ENCODE peak calls at places on chromosomes 6 and 20, in ten cellular contexts. N is fibroblast of mammary gland, F is Peyer's patch, P is GM23338, G is endothelial cell, K is HFFc6, Q is CD14-positive monocyte, H is astrocyte of the cerebellum, O is mammary epithelial cell, J is nephron progenitor cell. Z is an unnamed sample.

GRCh38 chr6:43891072-43891870 is 121.3 kb downstream of the VEGFA start:
- DNase-seq in N (no peak), F (no peak), P (peak), G (no peak), K (no peak), Q (no peak), H (no peak), O (no peak), J (no peak), Z (no peak)

GRCh38 chr6:37669887-37670437 is 27.7 kb downstream of the MDGA1 start:
- DNase-seq in N (no peak), F (no peak), P (no peak), G (no peak), K (no peak), Q (no peak), H (no peak), O (no peak), J (no peak), Z (no peak)

GRCh38 chr6:26249959-26250805 is 114.8 kb upstream of the BTN3A2 start:
- DNase-seq in N (no peak), F (peak), P (peak), G (peak), K (peak), Q (peak), H (peak), O (peak), J (peak), Z (no peak)

GRCh38 chr6:39221746-39222641 is 7.3 kb downstream of the KCNK5 start:
- DNase-seq in N (no peak), F (no peak), P (no peak), G (no peak), K (no peak), Q (no peak), H (no peak), O (no peak), J (no peak), Z (no peak)

GRCh38 chr6:16504608-16505007 is 256.7 kb downstream of the ATXN1 start:
- DNase-seq in N (no peak), F (no peak), P (no peak), G (no peak), K (no peak), Q (no peak), H (no peak), O (no peak), J (no peak), Z (no peak)

GRCh38 chr6:32192608-32193039 is at the start of gene GPSM3:
- DNase-seq in N (no peak), F (peak), P (peak), G (peak), K (no peak), Q (no peak), H (no peak), O (no peak), J (no peak), Z (no peak)

GRCh38 chr20:34941224-34941623 is 14.4 kb downstream of the GSS start:
- DNase-seq in N (no peak), F (no peak), P (no peak), G (no peak), K (no peak), Q (peak), H (no peak), O (no peak), J (no peak), Z (no peak)

GRCh38 chr6:34630040-34630439 is 66.5 kb downstream of the ILRUN start:
- DNase-seq in N (peak), F (no peak), P (no peak), G (no peak), K (peak), Q (no peak), H (peak), O (peak), J (no peak), Z (no peak)

GRCh38 chr6:55953384-55953783 is 78.0 kb upstream of the BMP5 start:
- DNase-seq in N (peak), F (no peak), P (no peak), G (no peak), K (peak), Q (no peak), H (no peak), O (peak), J (no peak), Z (no peak)

GRCh38 chr20:16514145-16514544 is 59.1 kb downstream of the KIF16B start:
- DNase-seq in N (no peak), F (no peak), P (no peak), G (no peak), K (no peak), Q (no peak), H (no peak), O (no peak), J (no peak), Z (no peak)

GRCh38 chr20:16518784-16519084 is 54.5 kb downstream of the KIF16B start:
- DNase-seq in N (no peak), F (no peak), P (no peak), G (no peak), K (no peak), Q (no peak), H (no peak), O (no peak), J (no peak), Z (no peak)

GRCh38 chr20:16520154-16520553 is 53.1 kb downstream of the KIF16B start:
- DNase-seq in N (no peak), F (no peak), P (no peak), G (no peak), K (no peak), Q (no peak), H (no peak), O (no peak), J (no peak), Z (no peak)

GRCh38 chr20:16518068-16518783 is 55.0 kb downstream of the KIF16B start:
- DNase-seq in N (peak), F (no peak), P (peak), G (peak), K (no peak), Q (no peak), H (peak), O (peak), J (peak), Z (peak)
- TF ChIP-seq CTCF in N (peak), F (peak), P (peak), G (peak), K (peak), Q (peak), H (peak), O (peak), J (peak), Z (peak)

DNA sequence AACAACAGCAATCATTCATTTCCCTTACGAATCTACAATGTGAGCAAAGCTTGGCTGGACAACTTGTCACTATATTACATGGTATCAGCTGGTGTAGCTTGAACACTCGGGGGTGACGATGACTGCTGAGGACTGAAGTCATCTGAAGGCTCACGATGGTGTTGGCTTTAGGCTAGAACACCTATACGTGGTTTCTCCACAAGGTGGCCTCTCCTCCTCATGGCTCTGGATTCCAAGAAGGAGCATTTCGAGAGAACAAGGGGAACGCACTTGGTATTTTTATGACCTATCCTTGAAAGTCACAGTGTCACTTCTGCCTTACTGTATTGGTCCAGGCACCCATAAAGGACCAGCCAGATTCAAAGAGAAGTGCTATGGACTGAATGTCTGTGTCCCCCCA is 37.5 kb upstream of the ADGRF1 start:
- DNase-seq in N (no peak), F (no peak), P (peak), G (no peak), K (no peak), Q (no peak), H (no peak), O (no peak), J (no peak), Z (no peak)
- TF ChIP-seq CTCF in N (peak), F (peak), P (peak), G (peak), K (peak), Q (no peak), H (no peak), O (no peak), J (no peak), Z (no peak)

GRCh38 chr6:161031721-161032495 is 40.3 kb downstream of the MAP3K4 start:
- DNase-seq in N (peak), F (no peak), P (no peak), G (no peak), K (peak), Q (no peak), H (peak), O (peak), J (no peak), Z (no peak)
- TF ChIP-seq CTCF in N (no peak), F (no peak), P (no peak), G (no peak), K (no peak), Q (no peak), H (no peak), O (no peak), J (no peak), Z (no peak)

GRCh38 chr6:79894939-79895338 is 52.4 kb downstream of the ELOVL4 start:
- DNase-seq in N (peak), F (no peak), P (no peak), G (no peak), K (peak), Q (no peak), H (no peak), O (peak), J (no peak), Z (no peak)

GRCh38 chr6:79895382-79896100 is 51.8 kb downstream of the ELOVL4 start:
- DNase-seq in N (peak), F (no peak), P (no peak), G (no peak), K (no peak), Q (no peak), H (no peak), O (peak), J (no peak), Z (no peak)

DNA sequence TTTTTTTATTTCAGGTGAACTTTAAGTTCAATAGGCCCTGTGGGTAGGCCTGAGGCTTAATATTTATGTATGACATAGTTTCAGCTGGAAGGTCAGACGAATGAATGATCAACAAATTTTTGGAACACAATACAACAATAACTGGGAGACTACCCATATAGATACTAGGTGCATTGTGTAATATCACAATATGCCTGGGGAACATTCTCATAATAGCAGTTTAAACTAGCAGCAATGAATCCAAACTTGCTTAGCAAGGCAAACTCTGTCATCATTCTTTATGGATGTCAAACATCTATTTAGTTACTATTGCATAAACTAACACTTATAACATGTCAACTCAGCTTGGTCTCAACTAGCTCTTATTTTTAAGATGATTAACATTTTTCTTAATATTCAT is 49.3 kb downstream of the ELOVL4 start:
- DNase-seq in N (no peak), F (no peak), P (no peak), G (no peak), K (no peak), Q (no peak), H (no peak), O (no peak), J (no peak), Z (no peak)
- TF ChIP-seq CTCF in N (no peak), F (no peak), P (no peak), G (no peak), K (no peak), Q (no peak), H (no peak), O (no peak), J (no peak), Z (no peak)

GRCh38 chr20:38072885-38073284 is 39.3 kb downstream of the RPRD1B start:
- DNase-seq in N (no peak), F (no peak), P (no peak), G (no peak), K (no peak), Q (no peak), H (no peak), O (no peak), J (no peak), Z (no peak)

GRCh38 chr20:38066969-38067716 is 33.6 kb downstream of the RPRD1B start:
- DNase-seq in N (no peak), F (no peak), P (no peak), G (no peak), K (no peak), Q (no peak), H (no peak), O (no peak), J (no peak), Z (no peak)

GRCh38 chr20:38063911-38064310 is 30.4 kb downstream of the RPRD1B start:
- DNase-seq in N (no peak), F (no peak), P (no peak), G (no peak), K (no peak), Q (no peak), H (no peak), O (no peak), J (no peak), Z (no peak)

GRCh38 chr20:38065764-38066375 is 32.3 kb downstream of the RPRD1B start:
- DNase-seq in N (no peak), F (no peak), P (no peak), G (no peak), K (no peak), Q (no peak), H (no peak), O (no peak), J (no peak), Z (no peak)

GRCh38 chr20:38067717-38068365 is 34.3 kb downstream of the RPRD1B start:
- DNase-seq in N (no peak), F (no peak), P (no peak), G (no peak), K (no peak), Q (no peak), H (no peak), O (no peak), J (no peak), Z (no peak)
- TF ChIP-seq CTCF in N (no peak), F (no peak), P (no peak), G (no peak), K (no peak), Q (no peak), H (no peak), O (no peak), J (no peak), Z (no peak)